ENCODE peak calls at places on chromosomes 11 and 22, in four cellular contexts. O is H9, J is H1, I is mesenchymal stem cell. D is an unnamed sample.

GRCh38 chr11:110301577-110301976 is 5.2 kb upstream of the RDX start:
- DNase-seq in I (no peak), O (no peak), J (no peak), D (no peak)

GRCh38 chr11:69716099-69716498 is 12.3 kb upstream of the FGF19 start:
- DNase-seq in I (no peak), O (no peak), J (no peak), D (no peak)

GRCh38 chr11:47961383-47961782 is 19.0 kb upstream of the PTPRJ start:
- DNase-seq in I (no peak), O (peak; percentile 54), J (no peak), D (no peak)

GRCh38 chr11:19562156-19562555 is 150.5 kb upstream of the NAV2 start:
- DNase-seq in O (no peak), J (no peak), I (no peak), D (no peak)

GRCh38 chr11:7592706-7593105 is 78.9 kb downstream of the PPFIBP2 start:
- DNase-seq in O (no peak), I (peak; percentile 63), J (no peak), D (no peak)

GRCh38 chr11:45885274-45885920 is at the start of gene MAPK8IP1:
- DNase-seq in I (peak; percentile 35), O (peak; percentile 75), J (peak; percentile 17), D (no peak)

GRCh38 chr11:105719073-105719846 is 109.4 kb downstream of the GRIA4 start:
- DNase-seq in I (peak; percentile 97), J (no peak), O (no peak), D (peak; percentile 26)

GRCh38 chr11:68373189-68373809 is 60.9 kb downstream of the LRP5 start:
- DNase-seq in I (peak; percentile 53), O (no peak), J (no peak), D (no peak)

GRCh38 chr22:31488988-31489617 is 539 bp downstream of the EIF4ENIF1 start:
- DNase-seq in I (peak; percentile 55), J (no peak), O (peak; percentile 45), D (peak; percentile 25)

GRCh38 chr11:76318744-76319384 is 62.1 kb downstream of the THAP12 start:
- DNase-seq in O (peak; percentile 88), I (peak; percentile 67), J (peak; percentile 68), D (peak; percentile 91)

GRCh38 chr11:67349457-67349856 is 3.9 kb downstream of the POLD4 start:
- DNase-seq in O (no peak), I (no peak), J (no peak), D (no peak)

GRCh38 chr11:83002522-83002921 is 69.2 kb downstream of the RAB30 start:
- DNase-seq in J (no peak), I (no peak), O (no peak), D (no peak)

GRCh38 chr22:44646668-44647067 is 55.3 kb upstream of the PRR5 start:
- DNase-seq in I (no peak), J (no peak), O (peak; percentile 36), D (no peak)

GRCh38 chr11:34865261-34865660 is 50.9 kb downstream of the APIP start:
- DNase-seq in J (no peak), O (no peak), I (no peak), D (peak; percentile 56)

GRCh38 chr11:62025429-62026105 is 58.1 kb upstream of the FTH1 start:
- DNase-seq in I (peak; percentile 95), J (no peak), O (no peak), D (peak; percentile 96)

GRCh38 chr11:10599388-10600175 is 31.1 kb upstream of the LYVE1 start:
- DNase-seq in I (peak; percentile 95), J (no peak), O (no peak), D (peak; percentile 64)

GRCh38 chr22:49825944-49826602 is 1.6 kb downstream of the BRD1 start:
- DNase-seq in J (no peak), O (no peak), I (peak; percentile 64), D (peak; percentile 30)

GRCh38 chr11:69842746-69843528 is 23.7 kb upstream of the FGF3 start:
- DNase-seq in J (no peak), I (no peak), O (peak; percentile 70), D (no peak)

DNA sequence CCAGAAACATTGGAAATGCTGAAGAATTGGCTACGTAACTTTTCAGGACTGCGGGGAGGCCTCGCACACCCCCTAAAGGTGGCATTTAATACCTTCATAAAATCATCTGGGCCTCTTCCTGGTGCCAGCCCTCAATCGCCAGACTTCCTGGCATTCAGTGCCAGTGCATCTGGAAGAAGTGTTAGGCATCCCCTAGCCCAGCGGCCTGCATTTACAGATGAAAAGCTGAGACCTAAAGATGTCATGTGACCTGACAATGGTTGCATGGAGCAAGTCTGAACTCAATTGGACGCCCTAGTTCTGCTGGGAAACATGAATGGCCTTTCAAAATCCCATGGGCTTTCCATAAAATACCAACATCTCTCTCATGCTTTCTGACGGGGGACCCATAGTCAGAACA is 81.0 kb upstream of the TMEM45B start:
- DNase-seq in O (no peak), I (no peak), J (no peak), D (no peak)
- H3K4me1 ChIP-seq in O (peaks cover 3% of the 10 kb centered on the region), I (no peaks in the 10 kb centered on the region), J (no peaks in the 10 kb centered on the region), D (peaks cover 15% of the 10 kb centered on the region)

GRCh38 chr11:36240178-36240577 is 49.0 kb downstream of the COMMD9 start:
- DNase-seq in I (no peak), J (no peak), O (no peak), D (no peak)
- H3K4me2 ChIP-seq in I (no peak overlapping the region), J (no peak overlapping the region), O (no peak overlapping the region), D (no peak overlapping the region)

GRCh38 chr22:42913874-42914510 is 56.9 kb upstream of the ARFGAP3 start:
- DNase-seq in J (no peak), I (no peak), O (no peak), D (no peak)
- H3K79me1 ChIP-seq in J (peaks cover 25% of the 10 kb centered on the region), I (peaks cover 58% of the 10 kb centered on the region), O (no peaks in the 10 kb centered on the region), D (peaks cover 2% of the 10 kb centered on the region)

GRCh38 chr11:120211522-120212258 is 858 bp downstream of the OAF start:
- DNase-seq in I (peak; percentile 48), J (no peak), O (no peak), D (no peak)
- H3K4me1 ChIP-seq in I (peaks cover 29% of the 10 kb centered on the region), J (peaks cover 12% of the 10 kb centered on the region), O (no peaks in the 10 kb centered on the region), D (peaks cover 11% of the 10 kb centered on the region)

GRCh38 chr22:38305481-38306448 is 11.5 kb downstream of the CSNK1E start:
- DNase-seq in O (peak; percentile 80), I (peak; percentile 55), J (no peak), D (no peak)
- H3K4me2 ChIP-seq in O (no peak overlapping the region), I (peak overlapping the region; percentile 38), J (no peak overlapping the region), D (no peak overlapping the region)